ENCODE peak calls at places on chromosomes 5 and 9, in five cellular contexts. A is heart right ventricle, K is right atrium auricular region, E is tibial nerve, H is fibroblast of lung. J is an unnamed sample.

GRCh38 chr9:29966247-29966646 is 2393.0 kb upstream of the C9orf72 start:
- DNase-seq in A (no peak), K (no peak), E (no peak), H (no peak), J (peak)

GRCh38 chr5:114223866-114224265 is 138.0 kb upstream of the KCNN2 start:
- DNase-seq in A (no peak), K (no peak), E (no peak), H (no peak), J (peak)

GRCh38 chr9:36945999-36946398 is 88.1 kb downstream of the PAX5 start:
- DNase-seq in A (no peak), K (no peak), E (no peak), H (no peak), J (no peak)

GRCh38 chr9:135448570-135449180 is 30.9 kb upstream of the PPP1R26 start:
- DNase-seq in A (no peak), K (no peak), E (no peak), H (no peak), J (no peak)

GRCh38 chr9:306907-307306 is 92.2 kb downstream of the DOCK8 start:
- DNase-seq in A (no peak), K (no peak), E (peak), H (no peak), J (peak)

GRCh38 chr5:87069974-87070608 is 197.6 kb upstream of the RASA1 start:
- DNase-seq in A (no peak), K (no peak), E (peak), H (peak), J (peak)

GRCh38 chr5:39775458-39776365 is 350.9 kb upstream of the DAB2 start:
- DNase-seq in A (no peak), K (no peak), E (no peak), H (peak), J (peak)

GRCh38 chr5:2737273-2738155 is 14.0 kb downstream of the IRX2 start:
- DNase-seq in A (no peak), K (no peak), E (no peak), H (no peak), J (no peak)

GRCh38 chr5:75720882-75721281 is 3.6 kb upstream of the POC5 start:
- DNase-seq in A (no peak), K (no peak), E (no peak), H (no peak), J (peak)

GRCh38 chr5:73748510-73749410 is 122.8 kb downstream of the ARHGEF28 start:
- DNase-seq in A (peak), K (no peak), E (peak), H (peak), J (no peak)

GRCh38 chr5:132222649-132223038 is 5.0 kb downstream of the P4HA2 start:
- DNase-seq in A (no peak), K (no peak), E (no peak), H (no peak), J (no peak)

GRCh38 chr5:157284458-157285212 is 18.7 kb downstream of the CYFIP2 start:
- DNase-seq in A (no peak), K (peak), E (no peak), H (no peak), J (no peak)

GRCh38 chr5:141560725-141561483 is 57.9 kb downstream of the DIAPH1 start:
- DNase-seq in A (peak), K (peak), E (peak), H (peak), J (peak)

GRCh38 chr5:95285406-95285761 is 490 bp upstream of the MCTP1 start:
- DNase-seq in A (no peak), K (no peak), E (no peak), H (peak), J (peak)

GRCh38 chr5:73417307-73418035 is 31.1 kb downstream of the FOXD1 start:
- DNase-seq in A (no peak), K (no peak), E (no peak), H (peak), J (no peak)

GRCh38 chr9:72749276-72749675 is 203.6 kb downstream of the ALDH1A1 start:
- DNase-seq in A (no peak), K (no peak), E (no peak), H (no peak), J (peak)

GRCh38 chr5:107558951-107559350 is 111.8 kb downstream of the EFNA5 start:
- DNase-seq in A (no peak), K (no peak), E (no peak), H (no peak), J (no peak)

GRCh38 chr5:1555808-1556681 is 32.3 kb upstream of the LPCAT1 start:
- DNase-seq in A (no peak), K (peak), E (no peak), H (no peak), J (no peak)

DNA sequence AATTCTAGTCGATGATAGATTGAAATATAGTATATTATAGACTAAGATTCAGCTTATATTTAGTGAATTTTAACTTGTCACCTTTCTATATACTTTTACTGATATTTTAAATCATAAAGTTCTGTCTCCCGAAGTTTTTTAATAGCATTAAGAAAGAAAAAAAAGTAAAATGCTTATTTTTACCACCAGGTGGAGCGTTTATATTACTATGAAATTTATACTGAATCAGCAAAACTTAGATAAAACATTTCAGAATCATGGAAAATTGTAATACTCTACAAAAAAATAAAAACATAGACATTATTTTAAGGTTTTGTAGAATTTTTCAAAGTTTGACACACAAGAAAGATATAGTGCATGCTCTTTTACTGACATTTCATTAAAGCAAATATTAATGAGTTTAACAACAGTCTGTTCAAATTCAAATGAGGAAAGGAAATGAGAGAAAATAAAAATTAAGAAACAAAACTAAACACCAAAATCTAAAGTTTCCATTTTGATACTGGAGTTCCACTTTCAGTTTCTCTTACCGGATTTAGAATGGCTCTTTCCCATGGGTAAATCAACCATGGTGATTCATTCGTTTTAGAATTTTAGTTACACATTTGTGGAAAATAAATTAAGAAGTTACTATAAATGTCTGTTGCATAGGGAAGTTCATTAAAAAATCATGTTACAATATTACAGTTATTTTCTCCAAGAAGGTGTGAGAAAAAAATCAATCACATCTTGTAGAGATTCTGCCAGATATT is 1035.3 kb downstream of the CDH12 start:
- DNase-seq in A (no peak), K (no peak), E (no peak), H (peak), J (no peak)
- H3K4me3 ChIP-seq in A (peak), K (no peak), E (no peak), H (peak), J (no peak)

DNA sequence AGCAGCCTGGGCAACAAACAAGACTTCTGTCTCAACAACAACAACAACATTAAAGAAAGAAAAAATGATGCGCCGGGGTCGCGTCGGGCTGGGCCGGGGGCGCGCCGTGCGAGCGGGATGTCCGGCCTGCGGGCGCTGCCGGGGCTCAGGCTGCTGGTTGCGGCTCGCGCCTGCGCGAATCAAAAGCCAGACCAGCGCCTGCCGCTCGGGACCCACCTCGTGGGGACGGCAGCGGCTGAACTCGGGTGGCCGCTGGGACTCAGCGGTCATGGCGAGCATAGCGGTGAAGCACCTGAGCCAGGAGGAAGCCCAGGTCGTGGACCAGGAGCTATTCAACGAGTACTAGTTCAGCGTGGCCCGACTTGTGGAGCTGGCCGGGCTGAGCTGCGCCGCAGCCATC is 11.9 kb upstream of the NHP2 start:
- DNase-seq in A (no peak), K (no peak), E (no peak), H (no peak), J (no peak)
- TF ChIP-seq CTCF in A (no peak), K (no peak), E (no peak), H (no peak), J (no peak)

GRCh38 chr9:106420511-106420944 is 442.4 kb upstream of the ZNF462 start:
- DNase-seq in A (no peak), K (no peak), E (no peak), H (peak), J (peak)
- H3K4me3 ChIP-seq in A (no peak), K (no peak), E (no peak), H (no peak), J (no peak)

DNA sequence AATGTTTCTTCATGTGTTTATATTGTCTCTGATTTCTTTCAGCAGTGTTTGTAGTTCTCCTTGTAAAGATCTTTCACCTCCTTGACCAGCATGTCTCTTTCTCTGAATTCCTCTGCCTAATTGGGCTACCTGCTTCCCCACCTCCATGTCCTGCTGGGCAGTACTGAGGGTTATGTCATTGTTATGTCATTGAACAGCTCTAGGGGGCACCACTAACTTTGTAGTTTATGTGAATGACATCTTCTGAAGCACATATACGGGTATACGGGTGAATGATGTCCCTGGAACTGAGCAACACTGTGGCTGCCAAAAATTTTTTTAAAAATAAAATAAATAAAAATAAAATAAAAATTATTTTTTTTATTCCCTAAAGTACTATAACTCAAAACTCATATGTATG is 16.9 kb upstream of the SNCAIP start:
- DNase-seq in A (no peak), K (no peak), E (no peak), H (no peak), J (no peak)
- TF ChIP-seq CTCF in A (peak), K (peak), E (no peak), H (peak), J (peak)

GRCh38 chr5:151084363-151084762 is 3.5 kb upstream of the TNIP1 start:
- DNase-seq in A (no peak), K (no peak), E (no peak), H (no peak), J (no peak)

GRCh38 chr5:151087475-151087874 is 6.6 kb upstream of the TNIP1 start:
- DNase-seq in A (no peak), K (no peak), E (no peak), H (no peak), J (no peak)

GRCh38 chr5:151086192-151086869 is 5.5 kb upstream of the TNIP1 start:
- DNase-seq in A (no peak), K (no peak), E (no peak), H (no peak), J (no peak)

GRCh38 chr5:151086905-151087360 is 6.1 kb upstream of the TNIP1 start:
- DNase-seq in A (no peak), K (no peak), E (no peak), H (no peak), J (peak)

GRCh38 chr5:151085517-151086031 is 4.7 kb upstream of the TNIP1 start:
- DNase-seq in A (peak), K (peak), E (peak), H (no peak), J (peak)
- H3K4me3 ChIP-seq in A (no peak), K (no peak), E (no peak), H (no peak), J (no peak)

GRCh38 chr9:109403766-109404320 is 83.0 kb upstream of the EPB41L4B start:
- DNase-seq in A (no peak), K (no peak), E (no peak), H (no peak), J (no peak)

GRCh38 chr9:109401169-109401989 is 80.5 kb upstream of the EPB41L4B start:
- DNase-seq in A (no peak), K (no peak), E (peak), H (peak), J (peak)

GRCh38 chr9:109399258-109399767 is 78.5 kb upstream of the EPB41L4B start:
- DNase-seq in A (no peak), K (no peak), E (no peak), H (no peak), J (no peak)

GRCh38 chr9:109403116-109403515 is 82.3 kb upstream of the EPB41L4B start:
- DNase-seq in A (no peak), K (no peak), E (no peak), H (no peak), J (no peak)

DNA sequence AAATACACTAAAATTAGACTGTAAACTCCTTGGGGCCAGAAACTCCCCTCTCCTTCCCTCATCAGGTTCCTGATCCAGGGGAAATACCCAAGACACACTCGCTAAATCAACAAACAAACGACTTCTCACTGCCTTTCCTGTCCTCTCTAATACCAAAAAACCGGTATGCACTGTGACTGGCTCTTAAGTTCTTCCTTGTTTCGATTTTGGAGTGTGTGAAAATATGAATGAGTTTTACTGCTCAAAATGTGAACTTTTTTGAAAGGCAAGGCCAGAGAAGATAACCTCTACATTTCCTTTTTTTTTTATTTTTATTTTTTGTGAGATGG is 81.1 kb upstream of the EPB41L4B start:
- DNase-seq in A (no peak), K (no peak), E (no peak), H (no peak), J (peak)
- TF ChIP-seq CTCF in A (no peak), K (no peak), E (no peak), H (no peak), J (no peak)

DNA sequence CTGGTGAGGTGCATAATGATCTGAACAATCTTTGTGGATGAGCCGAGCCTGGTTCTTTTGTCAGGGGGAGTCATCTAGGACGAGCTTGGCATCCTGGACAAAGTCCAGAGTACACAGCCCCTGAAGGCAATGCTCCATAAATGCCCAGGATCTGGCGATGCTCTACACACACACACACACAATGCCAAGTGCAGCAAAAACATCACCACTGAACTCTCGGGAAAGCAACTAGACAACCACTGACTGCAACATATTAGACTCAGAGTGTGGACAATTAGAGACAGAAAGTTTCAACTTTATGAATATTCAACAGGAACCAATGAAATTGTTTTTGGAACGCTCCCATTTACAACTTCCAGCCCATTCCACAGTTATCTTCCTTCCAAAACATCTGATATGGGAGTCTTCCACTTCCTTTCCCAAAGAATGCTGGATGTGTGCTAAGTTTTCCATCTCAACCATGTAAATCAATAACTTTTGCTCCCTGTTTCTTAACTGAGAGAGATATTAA is 227.6 kb upstream of the ANKRD55 start:
- DNase-seq in A (no peak), K (no peak), E (no peak), H (no peak), J (no peak)
- H3K4me3 ChIP-seq in A (no peak), K (no peak), E (no peak), H (no peak), J (no peak)